ENCODE peak calls at places on chromosomes 16 and 17, in six cellular contexts. F, T, J, R, V and C are unnamed samples.

GRCh38 chr16:68351991-68352431 is 41.2 kb downstream of the PRMT7 start:
- DNase-seq in T (no peak), V (no peak), R (no peak), F (peak; percentile 49), J (peak; percentile 75), C (no peak)

GRCh38 chr17:1997587-1998425 is 27.3 kb downstream of the RTN4RL1 start:
- DNase-seq in F (peak; percentile 70), T (no peak), R (peak; percentile 78), V (peak; percentile 51), J (peak; percentile 89), C (no peak)

GRCh38 chr16:28873543-28874201 is 4.6 kb upstream of the ATP2A1 start:
- DNase-seq in V (no peak), F (no peak), J (no peak), T (no peak), R (peak; percentile 46), C (no peak)

GRCh38 chr17:68627956-68628355 is 26.8 kb upstream of the FAM20A start:
- DNase-seq in F (no peak), R (no peak), T (no peak), J (peak; percentile 43), V (peak; percentile 21), C (no peak)

GRCh38 chr16:8655184-8655717 is 19.2 kb upstream of the ABAT start:
- DNase-seq in R (peak; percentile 49), F (no peak), V (no peak), J (peak; percentile 40), T (no peak), C (peak; percentile 14)

GRCh38 chr17:82921426-82921825 is 81.6 kb upstream of the ZNF750 start:
- DNase-seq in F (peak; percentile 45), T (no peak), V (no peak), J (no peak), R (no peak), C (peak; percentile 28)

GRCh38 chr16:19863990-19864389 is 20.7 kb downstream of the GPRC5B start:
- DNase-seq in J (no peak), T (no peak), V (no peak), R (no peak), F (peak; percentile 22), C (no peak)

GRCh38 chr17:57242148-57242547 is 14.2 kb upstream of the MSI2 start:
- DNase-seq in J (no peak), T (no peak), F (no peak), R (no peak), V (peak; percentile 25), C (peak; percentile 8)

GRCh38 chr17:67619555-67619954 is 98.2 kb upstream of the NOL11 start:
- DNase-seq in R (no peak), T (no peak), F (no peak), J (no peak), V (no peak), C (no peak)

GRCh38 chr17:69743091-69743490 is 328.6 kb downstream of the MAP2K6 start:
- DNase-seq in F (no peak), T (no peak), R (no peak), J (no peak), V (no peak), C (no peak)

GRCh38 chr17:76414334-76415295 is 30.2 kb downstream of the SPHK1 start:
- DNase-seq in J (peak; percentile 79), T (peak; percentile 36), R (peak; percentile 21), F (no peak), V (peak; percentile 81), C (no peak)

GRCh38 chr17:67671492-67671891 is 46.2 kb upstream of the NOL11 start:
- DNase-seq in T (no peak), J (peak; percentile 32), R (no peak), F (no peak), V (no peak), C (no peak)

GRCh38 chr17:27345141-27345904 is 51.4 kb downstream of the WSB1 start:
- DNase-seq in R (peak; percentile 83), T (no peak), F (no peak), V (no peak), J (no peak), C (no peak)

GRCh38 chr16:85220125-85220839 is 108.0 kb upstream of the CIBAR2 start:
- DNase-seq in F (peak; percentile 75), T (no peak), V (peak; percentile 79), R (no peak), J (peak; percentile 84), C (peak; percentile 43)

GRCh38 chr16:11079657-11080187 is 135.4 kb downstream of the CLEC16A start:
- DNase-seq in T (no peak), F (no peak), J (no peak), R (no peak), V (no peak), C (peak; percentile 97)

GRCh38 chr17:51580869-51581268 is 320.5 kb downstream of the UTP18 start:
- DNase-seq in R (no peak), F (no peak), T (no peak), V (no peak), J (no peak), C (no peak)

GRCh38 chr16:69187891-69188451 is 1.0 kb downstream of the SNTB2 start:
- DNase-seq in J (peak; percentile 43), R (no peak), T (peak; percentile 19), V (no peak), F (peak; percentile 61), C (peak; percentile 24)

GRCh38 chr16:11100239-11100750 is 155.7 kb downstream of the SOCS1 start:
- DNase-seq in T (peak; percentile 42), J (peak; percentile 63), F (no peak), R (peak; percentile 70), V (peak; percentile 77), C (peak; percentile 99)

GRCh38 chr16:60337671-60338070 is 1603.6 kb upstream of the GOT2 start:
- DNase-seq in F (no peak), T (no peak), R (no peak), J (no peak), V (no peak), C (no peak)

GRCh38 chr16:85554114-85554790 is 58.9 kb upstream of the GSE1 start:
- DNase-seq in V (peak; percentile 50), F (peak; percentile 80), T (peak; percentile 54), R (peak; percentile 71), J (peak; percentile 73), C (peak; percentile 61)

GRCh38 chr16:46790599-46791270 is 40.2 kb downstream of the C16orf87 start:
- DNase-seq in R (no peak), J (no peak), T (no peak), V (no peak), F (no peak), C (no peak)

DNA sequence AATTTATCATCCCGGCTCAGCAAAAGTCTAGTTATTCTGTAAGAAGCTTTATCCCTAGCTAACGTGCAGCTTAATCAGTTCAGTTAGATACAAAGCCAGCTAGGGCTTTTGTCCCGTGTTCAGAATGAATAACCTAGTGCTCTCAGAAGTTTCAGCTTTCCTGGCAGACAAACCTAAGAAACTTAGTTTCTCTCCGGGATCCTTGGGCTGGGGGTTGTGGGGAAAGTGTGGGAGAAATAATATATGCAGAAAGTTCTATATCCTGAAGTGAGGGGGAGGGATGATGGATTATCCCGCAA is 475.7 kb upstream of the CCL2 start:
- DNase-seq in F (no peak), R (no peak), T (no peak), J (no peak), V (no peak), C (no peak)
- TF ChIP-seq CTCF in F (peak; percentile 2), R (no peak), T (no peak), J (no peak), V (no peak), C (no peak)

GRCh38 chr16:30995927-30996323 is 10.9 kb downstream of the HSD3B7 start:
- DNase-seq in R (no peak), J (no peak), T (no peak), F (no peak), V (no peak), C (no peak)
- H3K4me3 ChIP-seq in R (no peak overlapping the region), J (no peak overlapping the region), T (no peak overlapping the region), F (no peak overlapping the region), V (no peak overlapping the region), C (no peak overlapping the region)

DNA sequence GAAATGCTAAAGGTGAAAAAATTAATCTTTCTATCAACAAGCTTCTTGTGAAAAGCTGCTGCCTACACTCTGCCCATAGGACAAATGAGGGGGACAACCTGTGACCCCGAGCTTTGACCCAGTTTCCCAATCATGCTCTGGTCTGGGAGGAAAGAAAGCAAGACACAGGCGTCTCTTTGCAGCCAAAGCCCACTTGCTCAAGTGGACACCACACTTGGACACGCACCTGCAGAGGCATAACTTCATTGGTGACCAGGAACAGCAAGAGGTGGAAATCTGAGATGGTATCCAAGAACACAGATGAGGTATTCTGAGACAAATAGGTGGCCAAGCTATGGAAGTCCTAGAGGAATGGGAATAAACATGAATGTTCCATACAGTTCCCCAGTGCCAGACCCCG is 15.0 kb upstream of the FAAP100 start:
- DNase-seq in F (no peak), J (no peak), R (no peak), T (no peak), V (no peak), C (no peak)
- H3K27ac ChIP-seq in F (peak overlapping the region; percentile 72), J (peak overlapping the region; percentile 88), R (no peak overlapping the region), T (peak overlapping the region; percentile 65), V (peak overlapping the region; percentile 43), C (peak overlapping the region; percentile 81)

GRCh38 chr17:42381898-42382297 is 6.3 kb downstream of the STAT3 start:
- DNase-seq in F (no peak), T (no peak), R (no peak), J (no peak), V (no peak), C (no peak)

GRCh38 chr17:42378597-42379594 is 9.3 kb downstream of the STAT3 start:
- DNase-seq in T (no peak), F (no peak), R (no peak), J (no peak), V (no peak), C (no peak)

GRCh38 chr17:42386784-42387183 is 1.5 kb downstream of the STAT3 start:
- DNase-seq in R (no peak), T (no peak), V (no peak), J (no peak), F (no peak), C (no peak)

GRCh38 chr17:42380935-42381334 is 7.3 kb downstream of the STAT3 start:
- DNase-seq in F (no peak), V (no peak), J (no peak), R (no peak), T (no peak), C (no peak)
- TF ChIP-seq CTCF in F (no peak), V (no peak), J (no peak), R (no peak), T (no peak), C (no peak)

GRCh38 chr17:58488428-58488890 is 251 bp upstream of the HSF5 start:
- DNase-seq in F (no peak), R (no peak), V (no peak), J (no peak), T (no peak), C (no peak)

GRCh38 chr17:58484600-58484999 is 3.6 kb downstream of the HSF5 start:
- DNase-seq in T (no peak), J (no peak), F (no peak), V (no peak), R (no peak), C (no peak)

GRCh38 chr17:58491510-58492045 is 3.4 kb upstream of the HSF5 start:
- DNase-seq in J (no peak), F (no peak), T (no peak), V (no peak), R (no peak), C (no peak)

GRCh38 chr17:58492238-58493121 is 4.3 kb upstream of the HSF5 start:
- DNase-seq in J (no peak), T (no peak), V (no peak), R (no peak), F (no peak), C (peak; percentile 24)

GRCh38 chr17:58487589-58488427 is at the start of gene HSF5:
- DNase-seq in F (peak; percentile 72), J (peak; percentile 36), R (no peak), V (no peak), T (no peak), C (no peak)
- H3K4me3 ChIP-seq in F (peak within 1 kb of the TSS; percentile 34), J (peak within 1 kb of the TSS; percentile 28), R (no peak within 1 kb of the TSS), V (no peak within 1 kb of the TSS), T (no peak within 1 kb of the TSS), C (peak within 1 kb of the TSS; percentile 31)